ENCODE peak calls at places on chromosomes 11 and 22, in eight cellular contexts. Q, M, Z, U, R, X, I and T are unnamed samples.

GRCh38 chr11:8833568-8834275 is 77.3 kb upstream of the AKIP1 start:
- DNase-seq in Q (no peak), M (no peak), Z (no peak), U (no peak), R (no peak), X (no peak), I (no peak), T (no peak)

GRCh38 chr11:11467278-11467677 is 114.2 kb upstream of the CSNK2A3 start:
- DNase-seq in Q (no peak), M (no peak), Z (no peak), U (peak), R (no peak), X (peak), I (no peak), T (no peak)

GRCh38 chr11:61142424-61142823 is 18.8 kb downstream of the VPS37C start:
- DNase-seq in Q (no peak), M (no peak), Z (no peak), U (no peak), R (no peak), X (no peak), I (no peak), T (no peak)

GRCh38 chr11:2314525-2315394 is 12.9 kb downstream of the TSPAN32 start:
- DNase-seq in Q (peak), M (no peak), Z (no peak), U (peak), R (no peak), X (no peak), I (peak), T (peak)

GRCh38 chr11:67031791-67032561 is 9.0 kb downstream of the SYT12 start:
- DNase-seq in Q (no peak), M (no peak), Z (no peak), U (no peak), R (no peak), X (no peak), I (no peak), T (no peak)

GRCh38 chr22:27512283-27512761 is 289.2 kb downstream of the MN1 start:
- DNase-seq in Q (no peak), M (no peak), Z (peak), U (no peak), R (no peak), X (no peak), I (peak), T (peak)

GRCh38 chr22:49099496-49100124 is 728.1 kb downstream of the BRD1 start:
- DNase-seq in Q (peak), M (no peak), Z (no peak), U (no peak), R (no peak), X (no peak), I (peak), T (no peak)

GRCh38 chr11:64339754-64340408 is at the start of gene CCDC88B:
- DNase-seq in Q (peak), M (no peak), Z (no peak), U (no peak), R (peak), X (no peak), I (peak), T (peak)